ENCODE peak calls at places on chromosome 3, in six cellular contexts. One of them, this sample, is unnamed.
A peak's percentile ranks its signal among the peaks of the same experiment; 100 is the strongest.

GRCh38 chr3:142857056-142857455 is 31.8 kb downstream of the PCOLCE2 start:
- DNase-seq in NB4: peak; percentile 36
- DNase-seq in A549: peak; percentile 72
- DNase-seq in GM12878: no peak
- DNase-seq in HepG2: peak; percentile 57
- DNase-seq in K562: no peak
- DNase-seq in this sample: no peak

GRCh38 chr3:164007764-164008163 is 1070.5 kb downstream of the SI start:
- DNase-seq in NB4: no peak
- DNase-seq in A549: no peak
- DNase-seq in GM12878: no peak
- DNase-seq in HepG2: no peak
- DNase-seq in K562: no peak
- DNase-seq in this sample: no peak

GRCh38 chr3:25515131-25515530 is 87.1 kb downstream of the RARB start:
- DNase-seq in NB4: no peak
- DNase-seq in A549: no peak
- DNase-seq in GM12878: no peak
- DNase-seq in HepG2: no peak
- DNase-seq in K562: no peak
- DNase-seq in this sample: no peak

GRCh38 chr3:132974086-132974485 is 64.1 kb upstream of the TMEM108 start:
- DNase-seq in NB4: no peak
- DNase-seq in A549: no peak
- DNase-seq in GM12878: no peak
- DNase-seq in HepG2: no peak
- DNase-seq in K562: no peak
- DNase-seq in this sample: no peak

GRCh38 chr3:53724566-53724965 is 121.7 kb downstream of the CHDH start:
- DNase-seq in NB4: no peak
- DNase-seq in A549: no peak
- DNase-seq in GM12878: no peak
- DNase-seq in HepG2: no peak
- DNase-seq in K562: no peak
- DNase-seq in this sample: no peak

GRCh38 chr3:112776836-112777235 is 69.8 kb downstream of the CD200R1L start:
- DNase-seq in NB4: no peak
- DNase-seq in A549: no peak
- DNase-seq in GM12878: no peak
- DNase-seq in HepG2: no peak
- DNase-seq in K562: no peak
- DNase-seq in this sample: no peak

GRCh38 chr3:53159415-53160135 is 1.4 kb upstream of the PRKCD start:
- DNase-seq in NB4: no peak
- DNase-seq in A549: no peak
- DNase-seq in GM12878: no peak
- DNase-seq in HepG2: peak; percentile 95
- DNase-seq in K562: no peak
- DNase-seq in this sample: peak; percentile 72

GRCh38 chr3:45786801-45787495 is 9.4 kb downstream of the SLC6A20 start:
- DNase-seq in NB4: no peak
- DNase-seq in A549: no peak
- DNase-seq in GM12878: no peak
- DNase-seq in HepG2: no peak
- DNase-seq in K562: no peak
- DNase-seq in this sample: no peak

GRCh38 chr3:16460886-16461285 is 52.6 kb downstream of the RFTN1 start:
- DNase-seq in NB4: no peak
- DNase-seq in A549: no peak
- DNase-seq in GM12878: no peak
- DNase-seq in HepG2: no peak
- DNase-seq in K562: no peak
- DNase-seq in this sample: no peak

DNA sequence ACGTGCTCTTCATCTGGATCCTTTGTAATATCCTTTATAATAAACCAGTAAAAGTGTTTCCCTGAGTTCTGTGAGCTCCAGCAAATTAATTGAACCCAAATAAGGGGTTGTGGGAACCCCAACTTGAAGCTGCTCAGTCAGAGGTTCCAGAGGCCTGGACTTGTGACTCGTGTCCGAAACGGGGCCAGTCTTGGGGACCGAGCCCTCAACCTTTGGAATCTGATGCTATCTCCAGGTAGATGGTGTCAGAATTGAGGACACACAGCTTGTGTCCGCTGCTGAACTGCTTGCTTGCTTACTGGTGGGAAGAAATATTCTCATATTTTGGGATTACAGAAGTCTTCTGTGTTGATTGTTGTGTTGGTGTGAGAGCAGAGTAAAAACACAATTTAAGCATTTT is 39.7 kb upstream of the FLNB start:
- DNase-seq in NB4: no peak
- DNase-seq in A549: no peak
- DNase-seq in GM12878: no peak
- DNase-seq in HepG2: no peak
- DNase-seq in K562: no peak
- DNase-seq in this sample: no peak
- TF ChIP-seq MYC in NB4: no peak
- TF ChIP-seq MYC in A549: no peak
- TF ChIP-seq MYC in GM12878: no peak
- TF ChIP-seq MYC in HepG2: no peak
- TF ChIP-seq MYC in K562: no peak
- TF ChIP-seq MYC in this sample: no peak

DNA sequence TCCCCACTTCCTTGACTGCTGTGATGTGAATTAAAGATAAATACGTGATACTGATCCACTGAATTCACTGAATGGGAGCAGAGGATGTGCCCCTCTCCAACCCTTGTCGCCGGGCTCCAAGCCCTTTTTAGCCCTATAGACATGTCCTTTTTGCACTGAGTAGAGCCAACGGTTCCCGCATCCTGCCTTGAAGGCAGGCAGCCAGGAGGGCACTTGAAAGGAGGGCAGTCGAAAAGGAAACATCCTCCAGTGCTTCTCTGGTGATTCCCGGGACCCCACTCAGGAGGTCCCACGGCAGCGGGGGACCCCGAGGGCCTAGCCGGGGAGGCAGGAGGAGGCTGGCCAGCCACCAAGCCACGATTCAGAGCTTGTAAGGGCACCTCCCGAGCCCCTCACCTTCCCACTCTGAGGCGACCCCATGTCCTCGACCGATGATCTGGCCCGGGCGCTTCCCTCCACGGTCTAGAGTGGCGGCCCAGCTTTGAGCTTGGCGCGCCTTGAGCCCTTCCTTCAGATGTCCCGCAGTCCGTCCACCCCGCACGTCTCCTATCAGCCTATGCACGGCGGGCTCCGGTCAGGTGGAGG is 854 bp upstream of the MANF start:
- DNase-seq in NB4: peak; percentile 49
- DNase-seq in A549: no peak
- DNase-seq in GM12878: no peak
- DNase-seq in HepG2: no peak
- DNase-seq in K562: no peak
- DNase-seq in this sample: peak; percentile 46
- TF ChIP-seq MYC in NB4: no peak
- TF ChIP-seq MYC in A549: no peak
- TF ChIP-seq MYC in GM12878: no peak
- TF ChIP-seq MYC in HepG2: no peak
- TF ChIP-seq MYC in K562: no peak
- TF ChIP-seq MYC in this sample: no peak

GRCh38 chr3:104943931-104944330 is 422.8 kb upstream of the ALCAM start:
- DNase-seq in NB4: no peak
- DNase-seq in A549: no peak
- DNase-seq in GM12878: no peak
- DNase-seq in HepG2: no peak
- DNase-seq in K562: no peak
- DNase-seq in this sample: no peak

GRCh38 chr3:104951426-104951825 is 415.3 kb upstream of the ALCAM start:
- DNase-seq in NB4: no peak
- DNase-seq in A549: no peak
- DNase-seq in GM12878: no peak
- DNase-seq in HepG2: no peak
- DNase-seq in K562: no peak
- DNase-seq in this sample: no peak

GRCh38 chr3:104952587-104952986 is 414.1 kb upstream of the ALCAM start:
- DNase-seq in NB4: no peak
- DNase-seq in A549: peak; percentile 7
- DNase-seq in GM12878: no peak
- DNase-seq in HepG2: no peak
- DNase-seq in K562: no peak
- DNase-seq in this sample: peak; percentile 82

GRCh38 chr3:104952160-104952559 is 414.5 kb upstream of the ALCAM start:
- DNase-seq in NB4: no peak
- DNase-seq in A549: no peak
- DNase-seq in GM12878: no peak
- DNase-seq in HepG2: no peak
- DNase-seq in K562: no peak
- DNase-seq in this sample: peak; percentile 20

GRCh38 chr3:104947946-104948345 is 418.8 kb upstream of the ALCAM start:
- DNase-seq in NB4: no peak
- DNase-seq in A549: no peak
- DNase-seq in GM12878: no peak
- DNase-seq in HepG2: no peak
- DNase-seq in K562: no peak
- DNase-seq in this sample: no peak
- TF ChIP-seq MYC in NB4: no peak
- TF ChIP-seq MYC in A549: no peak
- TF ChIP-seq MYC in GM12878: no peak
- TF ChIP-seq MYC in HepG2: no peak
- TF ChIP-seq MYC in K562: no peak
- TF ChIP-seq MYC in this sample: no peak

GRCh38 chr3:126895178-126896066 is 87.5 kb upstream of the PLXNA1 start:
- DNase-seq in NB4: no peak
- DNase-seq in A549: peak; percentile 10
- DNase-seq in GM12878: no peak
- DNase-seq in HepG2: no peak
- DNase-seq in K562: no peak
- DNase-seq in this sample: no peak
- TF ChIP-seq MYC in NB4: no peak
- TF ChIP-seq MYC in A549: no peak
- TF ChIP-seq MYC in GM12878: no peak
- TF ChIP-seq MYC in HepG2: no peak
- TF ChIP-seq MYC in K562: no peak
- TF ChIP-seq MYC in this sample: no peak

GRCh38 chr3:188707396-188708288 is 464.1 kb upstream of the TPRG1 start:
- DNase-seq in NB4: no peak
- DNase-seq in A549: no peak
- DNase-seq in GM12878: no peak
- DNase-seq in HepG2: peak; percentile 45
- DNase-seq in K562: no peak
- DNase-seq in this sample: peak; percentile 78

GRCh38 chr3:188711898-188712256 is 459.9 kb upstream of the TPRG1 start:
- DNase-seq in NB4: no peak
- DNase-seq in A549: no peak
- DNase-seq in GM12878: no peak
- DNase-seq in HepG2: no peak
- DNase-seq in K562: no peak
- DNase-seq in this sample: no peak

GRCh38 chr3:188706599-188706998 is 465.2 kb upstream of the TPRG1 start:
- DNase-seq in NB4: no peak
- DNase-seq in A549: no peak
- DNase-seq in GM12878: no peak
- DNase-seq in HepG2: no peak
- DNase-seq in K562: no peak
- DNase-seq in this sample: no peak

GRCh38 chr3:188712257-188712924 is 459.4 kb upstream of the TPRG1 start:
- DNase-seq in NB4: peak; percentile 7
- DNase-seq in A549: no peak
- DNase-seq in GM12878: no peak
- DNase-seq in HepG2: peak; percentile 83
- DNase-seq in K562: no peak
- DNase-seq in this sample: peak; percentile 64
- TF ChIP-seq MYC in NB4: no peak
- TF ChIP-seq MYC in A549: no peak
- TF ChIP-seq MYC in GM12878: no peak
- TF ChIP-seq MYC in HepG2: no peak
- TF ChIP-seq MYC in K562: no peak
- TF ChIP-seq MYC in this sample: no peak

GRCh38 chr3:165503346-165503745 is 307.2 kb upstream of the SLITRK3 start:
- DNase-seq in NB4: no peak
- DNase-seq in A549: no peak
- DNase-seq in GM12878: no peak
- DNase-seq in HepG2: no peak
- DNase-seq in K562: no peak
- DNase-seq in this sample: no peak

GRCh38 chr3:165507060-165507459 is 310.9 kb upstream of the SLITRK3 start:
- DNase-seq in NB4: no peak
- DNase-seq in A549: no peak
- DNase-seq in GM12878: no peak
- DNase-seq in HepG2: no peak
- DNase-seq in K562: no peak
- DNase-seq in this sample: no peak

GRCh38 chr3:165507576-165507975 is 311.4 kb upstream of the SLITRK3 start:
- DNase-seq in NB4: no peak
- DNase-seq in A549: no peak
- DNase-seq in GM12878: no peak
- DNase-seq in HepG2: no peak
- DNase-seq in K562: no peak
- DNase-seq in this sample: no peak

GRCh38 chr3:165504554-165504953 is 308.4 kb upstream of the SLITRK3 start:
- DNase-seq in NB4: no peak
- DNase-seq in A549: no peak
- DNase-seq in GM12878: no peak
- DNase-seq in HepG2: no peak
- DNase-seq in K562: no peak
- DNase-seq in this sample: no peak

GRCh38 chr3:165505657-165506056 is 309.5 kb upstream of the SLITRK3 start:
- DNase-seq in NB4: no peak
- DNase-seq in A549: no peak
- DNase-seq in GM12878: no peak
- DNase-seq in HepG2: no peak
- DNase-seq in K562: no peak
- DNase-seq in this sample: no peak
- TF ChIP-seq MYC in NB4: no peak
- TF ChIP-seq MYC in A549: no peak
- TF ChIP-seq MYC in GM12878: no peak
- TF ChIP-seq MYC in HepG2: no peak
- TF ChIP-seq MYC in K562: no peak
- TF ChIP-seq MYC in this sample: no peak

GRCh38 chr3:196081834-196082470 is at the start of gene TFRC:
- DNase-seq in NB4: peak; percentile 97
- DNase-seq in A549: peak; percentile 93
- DNase-seq in GM12878: peak; percentile 82
- DNase-seq in HepG2: peak; percentile 92
- DNase-seq in K562: peak; percentile 99
- DNase-seq in this sample: peak; percentile 87
- TF ChIP-seq MYC in NB4: peak; percentile 42
- TF ChIP-seq MYC in A549: no peak
- TF ChIP-seq MYC in GM12878: no peak
- TF ChIP-seq MYC in HepG2: peak; percentile 40
- TF ChIP-seq MYC in K562: no peak
- TF ChIP-seq MYC in this sample: no peak

This sample was measured in endothelial cell of umbilical vein.